ENCODE peak calls at places on chromosomes 12 and 14, in four cellular contexts. V is stimulated activated CD8-positive, alpha-beta memory T cell treated with anti-CD3 and anti-CD28 coated beads, Interleukin-12 subunit alpha, Interleukin-12 subunit beta, amount 100 ng/mL, for 1 hour; E is ascending aorta; O is NCI-H69. A is an unnamed sample.

GRCh38 chr12:49041036-49041880 is 19.3 kb downstream of the KMT2D start:
- DNase-seq in V (no peak), E (no peak), O (no peak), A (no peak)

GRCh38 chr14:94041551-94042346 is 15.6 kb downstream of the OTUB2 start:
- DNase-seq in O (no peak), E (no peak), V (no peak), A (no peak)

GRCh38 chr12:117966511-117966910 is 2.3 kb downstream of the KSR2 start:
- DNase-seq in V (no peak), O (peak), E (no peak), A (no peak)

GRCh38 chr12:55762646-55763045 is 19.7 kb downstream of the GDF11 start:
- DNase-seq in E (no peak), V (no peak), O (peak), A (no peak)

GRCh38 chr12:26451763-26452162 is 256.4 kb downstream of the SSPN start:
- DNase-seq in O (no peak), V (no peak), E (no peak), A (no peak)

GRCh38 chr12:97912943-97913342 is 450.3 kb downstream of the RMST start:
- DNase-seq in E (no peak), V (no peak), O (no peak), A (no peak)

GRCh38 chr12:6950944-6951540 is at the start of gene PTPN6:
- DNase-seq in O (no peak), E (no peak), V (no peak), A (no peak)

GRCh38 chr14:21612324-21612723 is 22.4 kb downstream of the OR10G2 start:
- DNase-seq in O (no peak), V (no peak), E (no peak), A (no peak)

GRCh38 chr12:14619731-14620501 is 52.2 kb upstream of the PLBD1 start:
- DNase-seq in E (no peak), O (no peak), V (no peak), A (no peak)

GRCh38 chr12:68340404-68341270 is 8.5 kb upstream of the MDM1 start:
- DNase-seq in V (no peak), O (no peak), E (no peak), A (no peak)

GRCh38 chr14:104116544-104117340 is 21.6 kb upstream of the KIF26A start:
- DNase-seq in O (no peak), V (no peak), E (no peak), A (no peak)

GRCh38 chr12:29796823-29797263 is 13.1 kb upstream of the TMTC1 start:
- DNase-seq in O (no peak), E (no peak), V (no peak), A (no peak)

GRCh38 chr14:101054671-101055070 is 151.1 kb upstream of the RTL1 start:
- DNase-seq in E (no peak), O (no peak), V (no peak), A (no peak)

GRCh38 chr12:123388948-123389559 is 5.1 kb downstream of the KMT5A start:
- DNase-seq in E (no peak), O (peak), V (no peak), A (no peak)

GRCh38 chr12:47999816-48000215 is 4.5 kb downstream of the COL2A1 start:
- DNase-seq in E (no peak), V (no peak), O (no peak), A (no peak)

GRCh38 chr14:77369280-77369679 is 7.6 kb downstream of the TMED8 start:
- DNase-seq in O (no peak), E (no peak), V (no peak), A (no peak)

A was measured in GOT3.